ENCODE peak calls at places on chromosomes 7 and 10, in five cellular contexts. One of them, this sample, is unnamed.

GRCh38 chr7:51315393-51316261 is 982 bp downstream of the COBL start:
- DNase-seq in ovary: no peak
- DNase-seq in mammary epithelial cell: peak; percentile 36
- DNase-seq in uterus: no peak
- DNase-seq in IMR-90: no peak
- DNase-seq in this sample: peak; percentile 58

GRCh38 chr7:130490287-130490686 is 1.6 kb upstream of the MEST start:
- DNase-seq in ovary: no peak
- DNase-seq in mammary epithelial cell: no peak
- DNase-seq in uterus: no peak
- DNase-seq in IMR-90: no peak
- DNase-seq in this sample: no peak

GRCh38 chr10:42961156-42961589 is 115.7 kb upstream of the RET start:
- DNase-seq in ovary: no peak
- DNase-seq in mammary epithelial cell: no peak
- DNase-seq in uterus: no peak
- DNase-seq in IMR-90: no peak
- DNase-seq in this sample: peak; percentile 37

GRCh38 chr10:125151824-125152634 is 8.3 kb downstream of the CTBP2 start:
- DNase-seq in ovary: no peak
- DNase-seq in mammary epithelial cell: no peak
- DNase-seq in uterus: peak; percentile 30
- DNase-seq in IMR-90: no peak
- DNase-seq in this sample: peak; percentile 84

GRCh38 chr10:102230861-102231356 is 4.8 kb downstream of the ELOVL3 start:
- DNase-seq in ovary: no peak
- DNase-seq in mammary epithelial cell: no peak
- DNase-seq in uterus: no peak
- DNase-seq in IMR-90: no peak
- DNase-seq in this sample: peak; percentile 34

GRCh38 chr7:131606346-131607290 is 50.2 kb upstream of the PODXL start:
- DNase-seq in ovary: peak; percentile 33
- DNase-seq in mammary epithelial cell: peak; percentile 47
- DNase-seq in uterus: peak; percentile 69
- DNase-seq in IMR-90: no peak
- DNase-seq in this sample: no peak

GRCh38 chr10:718143-718700 is 28.8 kb upstream of the DIP2C start:
- DNase-seq in ovary: no peak
- DNase-seq in mammary epithelial cell: no peak
- DNase-seq in uterus: no peak
- DNase-seq in IMR-90: no peak
- DNase-seq in this sample: no peak

GRCh38 chr7:115009736-115010435 is 88.0 kb downstream of the MDFIC start:
- DNase-seq in ovary: peak; percentile 47
- DNase-seq in mammary epithelial cell: no peak
- DNase-seq in uterus: peak; percentile 77
- DNase-seq in IMR-90: peak; percentile 38
- DNase-seq in this sample: peak; percentile 17

GRCh38 chr7:75040512-75040911 is 33.1 kb downstream of the RCC1L start:
- DNase-seq in ovary: no peak
- DNase-seq in mammary epithelial cell: no peak
- DNase-seq in uterus: no peak
- DNase-seq in IMR-90: no peak
- DNase-seq in this sample: no peak

GRCh38 chr7:149882264-149883048 is 8.7 kb downstream of the ATP6V0E2 start:
- DNase-seq in ovary: no peak
- DNase-seq in mammary epithelial cell: no peak
- DNase-seq in uterus: peak; percentile 77
- DNase-seq in IMR-90: no peak
- DNase-seq in this sample: peak; percentile 31

GRCh38 chr7:101547916-101548599 is 81.0 kb downstream of the MYL10 start:
- DNase-seq in ovary: no peak
- DNase-seq in mammary epithelial cell: no peak
- DNase-seq in uterus: no peak
- DNase-seq in IMR-90: no peak
- DNase-seq in this sample: peak; percentile 32

GRCh38 chr10:110167149-110167548 is 40.3 kb upstream of the MXI1 start:
- DNase-seq in ovary: no peak
- DNase-seq in mammary epithelial cell: no peak
- DNase-seq in uterus: no peak
- DNase-seq in IMR-90: no peak
- DNase-seq in this sample: no peak

GRCh38 chr7:155450828-155451521 is 7.0 kb upstream of the EN2 start:
- DNase-seq in ovary: no peak
- DNase-seq in mammary epithelial cell: no peak
- DNase-seq in uterus: no peak
- DNase-seq in IMR-90: no peak
- DNase-seq in this sample: no peak

GRCh38 chr7:4747746-4748145 is 27.7 kb upstream of the AP5Z1 start:
- DNase-seq in ovary: no peak
- DNase-seq in mammary epithelial cell: no peak
- DNase-seq in uterus: no peak
- DNase-seq in IMR-90: no peak
- DNase-seq in this sample: no peak

GRCh38 chr7:34659676-34660075 is 1.7 kb downstream of the NPSR1 start:
- DNase-seq in ovary: no peak
- DNase-seq in mammary epithelial cell: no peak
- DNase-seq in uterus: no peak
- DNase-seq in IMR-90: no peak
- DNase-seq in this sample: no peak

GRCh38 chr7:159166530-159166929 is 21.9 kb upstream of the VIPR2 start:
- DNase-seq in ovary: no peak
- DNase-seq in mammary epithelial cell: no peak
- DNase-seq in uterus: no peak
- DNase-seq in IMR-90: no peak
- DNase-seq in this sample: no peak
- H3K4me3 ChIP-seq in ovary: no peak overlapping the region
- H3K4me3 ChIP-seq in mammary epithelial cell: no peak overlapping the region
- H3K4me3 ChIP-seq in uterus: no peak overlapping the region
- H3K4me3 ChIP-seq in IMR-90: no peak overlapping the region
- H3K4me3 ChIP-seq in this sample: no peak overlapping the region

DNA sequence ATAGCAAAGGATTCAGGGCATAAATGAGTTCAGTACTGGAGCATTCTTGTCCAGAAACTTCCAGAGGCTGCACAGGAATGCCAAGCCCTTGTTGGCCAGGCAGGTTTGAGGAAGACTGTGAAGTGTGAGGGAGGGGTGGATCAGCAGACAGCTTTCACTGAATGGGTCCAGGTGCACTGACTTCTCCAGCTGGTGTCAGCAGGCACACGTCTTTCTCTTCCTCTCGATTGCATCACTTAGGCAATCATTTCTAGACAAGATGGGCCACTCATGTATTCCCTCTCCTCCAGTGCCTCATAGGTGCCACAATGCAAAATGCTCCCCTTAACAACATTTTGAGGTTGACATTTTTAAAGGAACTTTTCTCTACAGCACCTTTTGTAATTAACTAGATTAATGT is 15.6 kb upstream of the PLEKHS1 start:
- DNase-seq in ovary: no peak
- DNase-seq in mammary epithelial cell: no peak
- DNase-seq in uterus: no peak
- DNase-seq in IMR-90: no peak
- DNase-seq in this sample: no peak
- TF ChIP-seq CTCF in ovary: no peak
- TF ChIP-seq CTCF in mammary epithelial cell: peak; percentile 10
- TF ChIP-seq CTCF in uterus: no peak
- TF ChIP-seq CTCF in IMR-90: no peak
- TF ChIP-seq CTCF in this sample: no peak

GRCh38 chr7:158278745-158279320 is 308.8 kb downstream of the PTPRN2 start:
- DNase-seq in ovary: no peak
- DNase-seq in mammary epithelial cell: no peak
- DNase-seq in uterus: no peak
- DNase-seq in IMR-90: no peak
- DNase-seq in this sample: no peak
- H3K9me3 ChIP-seq in ovary: no peaks in the 10 kb centered on the region
- H3K9me3 ChIP-seq in mammary epithelial cell: peaks cover 41% of the 10 kb centered on the region
- H3K9me3 ChIP-seq in uterus: no peaks in the 10 kb centered on the region
- H3K9me3 ChIP-seq in IMR-90: peaks cover 60% of the 10 kb centered on the region
- H3K9me3 ChIP-seq in this sample: no peaks in the 10 kb centered on the region

DNA sequence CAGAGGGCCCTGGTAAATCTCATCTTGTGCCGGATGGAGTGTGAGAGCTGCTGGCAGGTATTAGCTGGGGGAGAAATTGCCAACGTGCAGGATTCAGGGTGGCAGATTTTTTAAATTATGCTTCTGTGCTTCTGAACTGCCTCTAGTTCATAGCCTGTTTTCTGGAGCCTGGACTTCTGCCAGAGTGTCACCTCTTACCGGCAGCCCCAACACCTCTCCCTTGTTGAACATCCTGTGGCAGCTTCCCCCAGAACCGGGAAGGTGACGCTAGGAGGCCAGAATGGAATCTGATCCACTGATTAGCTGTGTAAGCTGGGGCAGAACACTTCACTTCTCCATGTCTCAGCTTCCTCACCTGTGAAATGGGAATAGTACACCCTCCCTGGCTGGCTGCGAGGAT is 5.1 kb downstream of the VWA2 start:
- DNase-seq in ovary: no peak
- DNase-seq in mammary epithelial cell: no peak
- DNase-seq in uterus: no peak
- DNase-seq in IMR-90: no peak
- DNase-seq in this sample: no peak
- H3K4me3 ChIP-seq in ovary: no peak overlapping the region
- H3K4me3 ChIP-seq in mammary epithelial cell: no peak overlapping the region
- H3K4me3 ChIP-seq in uterus: no peak overlapping the region
- H3K4me3 ChIP-seq in IMR-90: no peak overlapping the region
- H3K4me3 ChIP-seq in this sample: no peak overlapping the region

GRCh38 chr7:47453093-47454056 is 128.5 kb downstream of the TNS3 start:
- DNase-seq in ovary: no peak
- DNase-seq in mammary epithelial cell: peak; percentile 69
- DNase-seq in uterus: peak; percentile 79
- DNase-seq in IMR-90: peak; percentile 98
- DNase-seq in this sample: peak; percentile 78
- TF ChIP-seq CTCF in ovary: no peak
- TF ChIP-seq CTCF in mammary epithelial cell: no peak
- TF ChIP-seq CTCF in uterus: no peak
- TF ChIP-seq CTCF in IMR-90: no peak
- TF ChIP-seq CTCF in this sample: no peak

GRCh38 chr10:20662742-20663141 is 234.4 kb downstream of the NEBL start:
- DNase-seq in ovary: no peak
- DNase-seq in mammary epithelial cell: no peak
- DNase-seq in uterus: no peak
- DNase-seq in IMR-90: no peak
- DNase-seq in this sample: no peak

GRCh38 chr10:20659225-20659624 is 237.9 kb downstream of the NEBL start:
- DNase-seq in ovary: no peak
- DNase-seq in mammary epithelial cell: peak; percentile 79
- DNase-seq in uterus: no peak
- DNase-seq in IMR-90: no peak
- DNase-seq in this sample: no peak

DNA sequence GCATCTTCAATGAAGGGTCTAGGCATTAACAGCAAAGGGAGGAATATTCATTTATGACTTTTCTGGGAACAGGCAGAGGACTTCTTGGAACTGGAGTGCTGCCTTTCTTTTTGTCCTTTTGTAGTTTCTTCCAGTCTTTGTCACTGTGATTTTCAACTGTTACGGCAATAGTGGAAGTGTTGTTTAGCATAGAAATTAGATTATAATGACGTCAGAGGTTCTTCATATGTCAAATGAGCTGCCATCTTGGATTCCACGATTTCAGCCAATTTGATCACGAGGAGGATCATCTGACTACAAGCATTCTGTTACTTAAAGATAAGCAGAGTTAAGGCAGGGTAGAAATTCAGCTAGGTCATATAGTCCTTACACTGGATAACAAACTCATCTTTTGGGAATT is 239.0 kb downstream of the NEBL start:
- DNase-seq in ovary: no peak
- DNase-seq in mammary epithelial cell: no peak
- DNase-seq in uterus: no peak
- DNase-seq in IMR-90: no peak
- DNase-seq in this sample: no peak
- H3K9me3 ChIP-seq in ovary: no peaks in the 10 kb centered on the region
- H3K9me3 ChIP-seq in mammary epithelial cell: no peaks in the 10 kb centered on the region
- H3K9me3 ChIP-seq in uterus: no peaks in the 10 kb centered on the region
- H3K9me3 ChIP-seq in IMR-90: peaks cover 8% of the 10 kb centered on the region
- H3K9me3 ChIP-seq in this sample: no peaks in the 10 kb centered on the region

DNA sequence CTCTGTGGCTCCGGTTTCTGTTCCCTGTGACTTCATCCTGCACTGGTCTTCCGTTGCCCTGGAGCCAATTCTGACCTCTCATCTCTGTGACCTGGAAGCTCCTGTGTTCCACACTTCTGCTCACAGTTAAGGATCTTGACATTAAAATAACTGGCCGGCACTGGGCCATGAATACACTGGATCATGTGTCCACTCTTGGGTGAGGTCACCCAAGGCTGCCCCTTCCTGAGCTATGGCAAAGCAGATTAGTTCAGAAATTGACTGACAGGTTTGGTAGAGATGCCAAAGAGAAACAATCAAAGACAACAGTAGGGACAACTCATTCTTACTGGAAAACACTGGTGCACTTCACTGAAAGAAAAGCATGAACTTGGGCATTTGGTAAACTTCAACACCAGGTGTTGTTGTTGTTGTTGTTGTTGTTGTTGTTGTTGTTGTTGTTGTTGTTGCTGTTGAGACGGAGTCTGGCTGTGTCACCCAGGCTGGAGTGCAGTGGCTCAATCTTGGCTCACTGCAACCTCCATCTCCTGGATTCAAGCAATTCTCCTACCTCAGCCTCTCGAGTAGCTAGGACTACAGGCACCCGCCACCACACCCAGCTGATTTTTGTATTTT is 36.7 kb upstream of the GRID1 start:
- DNase-seq in ovary: no peak
- DNase-seq in mammary epithelial cell: no peak
- DNase-seq in uterus: no peak
- DNase-seq in IMR-90: no peak
- DNase-seq in this sample: no peak
- H3K4me3 ChIP-seq in ovary: no peak overlapping the region
- H3K4me3 ChIP-seq in mammary epithelial cell: no peak overlapping the region
- H3K4me3 ChIP-seq in uterus: no peak overlapping the region
- H3K4me3 ChIP-seq in IMR-90: no peak overlapping the region
- H3K4me3 ChIP-seq in this sample: no peak overlapping the region

GRCh38 chr7:109997837-109998236 is 1093.1 kb upstream of the LRRN3 start:
- DNase-seq in ovary: no peak
- DNase-seq in mammary epithelial cell: no peak
- DNase-seq in uterus: no peak
- DNase-seq in IMR-90: no peak
- DNase-seq in this sample: no peak

GRCh38 chr7:110001254-110001938 is 1089.5 kb upstream of the LRRN3 start:
- DNase-seq in ovary: no peak
- DNase-seq in mammary epithelial cell: no peak
- DNase-seq in uterus: no peak
- DNase-seq in IMR-90: no peak
- DNase-seq in this sample: no peak

GRCh38 chr7:110007316-110007910 is 1083.5 kb upstream of the LRRN3 start:
- DNase-seq in ovary: no peak
- DNase-seq in mammary epithelial cell: peak; percentile 44
- DNase-seq in uterus: no peak
- DNase-seq in IMR-90: no peak
- DNase-seq in this sample: no peak

DNA sequence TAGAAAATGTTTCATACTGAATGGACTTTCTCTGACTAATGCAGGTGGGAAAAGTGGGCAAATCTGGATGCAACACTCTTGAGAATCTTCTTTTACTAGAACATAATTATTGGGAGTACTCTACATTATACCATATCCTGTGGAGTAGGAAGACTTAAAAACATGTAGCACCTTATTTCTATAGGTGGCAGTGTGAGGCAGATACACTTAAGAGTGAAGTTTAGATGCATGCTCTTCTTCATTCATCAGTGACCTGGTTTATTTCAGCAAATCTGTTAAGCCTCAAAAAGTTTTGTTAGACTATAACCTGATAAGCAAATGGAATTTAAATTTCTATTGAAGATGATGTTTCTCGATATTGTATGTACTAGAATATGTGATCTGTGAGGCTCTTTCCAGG is 1087.1 kb upstream of the LRRN3 start:
- DNase-seq in ovary: no peak
- DNase-seq in mammary epithelial cell: no peak
- DNase-seq in uterus: no peak
- DNase-seq in IMR-90: no peak
- DNase-seq in this sample: no peak
- TF ChIP-seq CTCF in ovary: no peak
- TF ChIP-seq CTCF in mammary epithelial cell: peak; percentile 44
- TF ChIP-seq CTCF in uterus: no peak
- TF ChIP-seq CTCF in IMR-90: no peak
- TF ChIP-seq CTCF in this sample: no peak

This sample was measured in pancreas.